ENCODE peak calls at places on chromosome 18, in six cellular contexts. G is A549; K is effector memory CD4-positive, alpha-beta T cell; D is WERI-Rb-1; V is left ventricle myocardium inferior; B is right atrium auricular region. E is an unnamed sample.

GRCh38 chr18:71223487-71223886 is 934.6 kb downstream of the SOCS6 start:
- DNase-seq in G (no peak), K (no peak), D (no peak), V (no peak), B (no peak), E (no peak)

GRCh38 chr18:79343567-79344207 is 52.0 kb upstream of the NFATC1 start:
- DNase-seq in G (peak; percentile 66), K (no peak), D (no peak), V (no peak), B (no peak), E (no peak)

GRCh38 chr18:55544028-55544427 is 44.0 kb downstream of the TCF4 start:
- DNase-seq in G (no peak), K (no peak), D (no peak), V (no peak), B (no peak), E (no peak)

GRCh38 chr18:43805646-43806194 is 528.4 kb upstream of the SYT4 start:
- DNase-seq in G (no peak), K (no peak), D (no peak), V (no peak), B (no peak), E (no peak)

GRCh38 chr18:60554961-60555360 is 182.4 kb upstream of the MC4R start:
- DNase-seq in G (no peak), K (no peak), D (peak; percentile 73), V (no peak), B (no peak), E (no peak)

GRCh38 chr18:45793295-45793965 is 32.0 kb upstream of the SIGLEC15 start:
- DNase-seq in G (peak; percentile 83), K (no peak), D (no peak), V (no peak), B (no peak), E (no peak)

GRCh38 chr18:35732134-35732533 is 150.6 kb downstream of the GALNT1 start:
- DNase-seq in G (no peak), K (no peak), D (no peak), V (no peak), B (no peak), E (no peak)

GRCh38 chr18:68177807-68178702 is 536.9 kb downstream of the TMX3 start:
- DNase-seq in G (no peak), K (no peak), D (no peak), V (no peak), B (no peak), E (no peak)

GRCh38 chr18:54162431-54162830 is 62.0 kb downstream of the MBD2 start:
- DNase-seq in G (no peak), K (no peak), D (no peak), V (no peak), B (no peak), E (no peak)

GRCh38 chr18:76672627-76673026 is 149.7 kb upstream of the ZNF236 start:
- DNase-seq in G (no peak), K (no peak), D (peak; percentile 58), V (no peak), B (no peak), E (no peak)

GRCh38 chr18:3709166-3709565 is 259.2 kb downstream of the TGIF1 start:
- DNase-seq in G (no peak), K (no peak), D (no peak), V (no peak), B (no peak), E (no peak)

GRCh38 chr18:68915066-68915465 is 117.2 kb downstream of the CCDC102B start:
- DNase-seq in G (no peak), K (no peak), D (no peak), V (no peak), B (no peak), E (no peak)

GRCh38 chr18:72692086-72692485 is 147.9 kb upstream of the CBLN2 start:
- DNase-seq in G (no peak), K (no peak), D (no peak), V (no peak), B (no peak), E (no peak)

GRCh38 chr18:69557246-69557781 is 156.6 kb downstream of the DOK6 start:
- DNase-seq in G (no peak), K (no peak), D (no peak), V (no peak), B (no peak), E (no peak)

GRCh38 chr18:58054041-58054733 is 10.2 kb downstream of the NEDD4L start:
- DNase-seq in G (peak; percentile 26), K (no peak), D (no peak), V (no peak), B (no peak), E (no peak)

GRCh38 chr18:39296293-39296888 is 1730.8 kb upstream of the CELF4 start:
- DNase-seq in G (no peak), K (no peak), D (no peak), V (no peak), B (no peak), E (no peak)

GRCh38 chr18:79477711-79478483 is 82.2 kb downstream of the NFATC1 start:
- DNase-seq in G (no peak), K (no peak), D (no peak), V (peak; percentile 6), B (no peak), E (no peak)

GRCh38 chr18:2717407-2717806 is 61.9 kb downstream of the SMCHD1 start:
- DNase-seq in G (no peak), K (no peak), D (no peak), V (no peak), B (no peak), E (no peak)

GRCh38 chr18:62085766-62086165 is 101.1 kb downstream of the PIGN start:
- DNase-seq in G (no peak), K (no peak), D (no peak), V (no peak), B (no peak), E (no peak)

GRCh38 chr18:13247506-13247905 is 28.9 kb downstream of the LDLRAD4 start:
- DNase-seq in G (no peak), K (no peak), D (no peak), V (no peak), B (no peak), E (no peak)
- H3K27ac ChIP-seq in G (no peak overlapping the region), K (no peak overlapping the region), D (no peak overlapping the region), V (no peak overlapping the region), B (no peak overlapping the region), E (no peak overlapping the region)

DNA sequence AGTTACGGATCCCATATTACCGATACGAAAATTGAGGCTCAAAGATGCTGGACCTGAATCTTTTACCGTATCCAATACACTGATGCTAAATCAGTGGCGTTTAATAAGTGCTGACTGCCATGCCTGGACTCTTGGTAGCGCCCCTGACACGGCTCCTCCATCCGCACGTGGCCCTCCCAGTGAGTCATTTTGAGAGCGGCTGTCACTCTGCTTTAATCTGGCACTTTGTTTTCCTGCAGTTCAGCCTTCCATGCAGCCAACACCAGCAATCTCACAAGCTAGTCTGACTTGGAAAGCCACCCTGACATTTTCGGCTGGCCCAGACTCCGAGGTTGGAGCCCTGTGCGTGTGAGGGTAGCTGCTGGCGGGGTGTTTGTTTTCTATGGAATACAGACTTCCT is 155.1 kb upstream of the LMAN1 start:
- DNase-seq in G (no peak), K (no peak), D (peak; percentile 75), V (peak; percentile 72), B (peak; percentile 88), E (no peak)
- H3K27ac ChIP-seq in G (no peak overlapping the region), K (no peak overlapping the region), D (no peak overlapping the region), V (peak overlapping the region; percentile 87), B (peak overlapping the region; percentile 83), E (no peak overlapping the region)

GRCh38 chr18:711330-711692 is 1.1 kb downstream of the ENOSF1 start:
- DNase-seq in G (peak; percentile 12), K (no peak), D (no peak), V (no peak), B (no peak), E (no peak)

GRCh38 chr18:712401-713134 is at the start of gene ENOSF1:
- DNase-seq in G (peak; percentile 92), K (peak; percentile 70), D (peak; percentile 85), V (peak; percentile 83), B (peak; percentile 88), E (peak; percentile 71)

GRCh38 chr18:710418-711300 is 1.8 kb downstream of the ENOSF1 start:
- DNase-seq in G (no peak), K (no peak), D (no peak), V (no peak), B (peak; percentile 53), E (no peak)

GRCh38 chr18:711693-712400 is 583 bp downstream of the ENOSF1 start:
- DNase-seq in G (peak; percentile 79), K (peak; percentile 49), D (peak; percentile 64), V (peak; percentile 52), B (peak; percentile 92), E (no peak)

DNA sequence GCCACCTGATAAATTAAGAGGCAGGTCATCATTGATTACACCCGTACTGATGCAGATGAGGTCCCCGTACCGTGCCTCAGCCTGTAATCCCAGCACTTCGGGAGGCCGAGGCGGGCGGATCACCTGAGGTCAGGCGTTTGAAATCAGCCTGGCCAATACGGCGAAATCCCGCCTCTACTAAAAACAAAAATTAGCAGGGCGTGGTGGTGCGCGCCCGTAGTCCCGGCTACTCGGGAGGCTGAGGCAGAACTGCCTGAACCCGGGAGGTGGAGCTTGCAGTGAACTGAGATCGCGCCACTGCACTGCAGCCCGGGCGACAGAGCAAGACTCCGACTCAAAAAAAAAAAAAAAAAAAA is 683 bp upstream of the ENOSF1 start:
- DNase-seq in G (no peak), K (no peak), D (no peak), V (no peak), B (peak; percentile 57), E (no peak)
- H3K27ac ChIP-seq in G (peak overlapping the region; percentile 93), K (no peak overlapping the region), D (no peak overlapping the region), V (peak overlapping the region; percentile 86), B (peak overlapping the region; percentile 85), E (no peak overlapping the region)

GRCh38 chr18:48808476-48808875 is 142.3 kb downstream of the SMAD7 start:
- DNase-seq in G (no peak), K (no peak), D (no peak), V (no peak), B (peak; percentile 32), E (no peak)

GRCh38 chr18:48803951-48804855 is 146.6 kb downstream of the SMAD7 start:
- DNase-seq in G (no peak), K (no peak), D (peak; percentile 5), V (peak; percentile 15), B (peak; percentile 58), E (no peak)

GRCh38 chr18:48804856-48805610 is 145.7 kb downstream of the SMAD7 start:
- DNase-seq in G (no peak), K (no peak), D (peak; percentile 3), V (peak; percentile 5), B (peak; percentile 54), E (no peak)

GRCh38 chr18:48805826-48806535 is 144.8 kb downstream of the SMAD7 start:
- DNase-seq in G (no peak), K (no peak), D (peak; percentile 2), V (peak; percentile 6), B (peak; percentile 58), E (no peak)

DNA sequence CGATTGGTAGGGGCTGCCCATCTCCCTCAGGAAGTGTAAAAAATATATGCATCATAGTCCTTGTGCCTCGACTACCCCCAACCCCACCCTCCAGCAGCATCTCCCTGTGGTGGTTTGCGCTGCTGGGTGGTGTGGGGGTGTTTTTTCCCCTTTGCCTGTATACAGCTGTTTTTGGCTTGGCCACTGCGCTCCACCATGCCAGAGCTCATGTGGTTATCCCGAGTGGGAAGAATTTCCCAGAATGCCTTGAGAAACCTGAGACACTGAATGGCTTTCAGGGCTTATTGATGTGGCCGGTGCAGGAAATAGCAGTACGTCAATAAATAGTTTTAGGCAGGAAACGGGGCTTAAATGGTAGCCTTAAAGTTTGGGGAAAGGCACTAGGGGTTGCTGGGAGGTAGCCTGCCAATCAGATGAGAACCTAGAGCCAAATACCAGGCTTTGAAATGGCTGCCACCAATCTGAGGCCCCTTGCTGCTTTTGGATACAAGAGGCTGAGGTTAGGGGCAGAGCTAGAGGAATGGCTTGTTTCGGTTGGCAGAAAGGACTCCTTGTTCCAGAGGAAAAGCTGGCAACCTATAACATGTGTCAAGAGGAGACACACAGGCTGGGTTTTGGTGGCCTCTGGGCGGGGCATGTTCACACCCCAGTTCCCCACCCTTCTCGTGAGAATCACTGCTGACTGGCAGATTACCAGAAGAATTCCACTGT is 144.1 kb downstream of the SMAD7 start:
- DNase-seq in G (no peak), K (peak; percentile 34), D (peak; percentile 3), V (peak; percentile 50), B (peak; percentile 78), E (no peak)
- H3K27ac ChIP-seq in G (no peak overlapping the region), K (peak overlapping the region; percentile 2), D (no peak overlapping the region), V (peak overlapping the region; percentile 83), B (peak overlapping the region; percentile 90), E (peak overlapping the region; percentile 71)